ENCODE peak calls at places on chromosome 17, in eight cellular contexts. L, T, B, W, R, Z, K and F are unnamed samples.

GRCh38 chr17:82216301-82217119 is 3.9 kb upstream of the CCDC57 start:
- DNase-seq in Z (peak), R (peak), W (peak), T (peak), B (peak), K (peak), L (no peak), F (peak)

GRCh38 chr17:50867856-50868438 is 1.8 kb upstream of the TOB1 start:
- DNase-seq in K (no peak), L (no peak), T (no peak), Z (no peak), W (no peak), B (no peak), R (no peak), F (no peak)

GRCh38 chr17:80252871-80253270 is 7.8 kb upstream of the RNF213 start:
- DNase-seq in W (peak), L (peak), T (no peak), K (peak), R (peak), B (no peak), Z (peak), F (peak)

GRCh38 chr17:49576906-49577650 is 1.4 kb downstream of the NXPH3 start:
- DNase-seq in W (no peak), B (no peak), R (no peak), Z (no peak), T (no peak), L (no peak), K (no peak), F (no peak)

GRCh38 chr17:1108810-1109605 is 70.8 kb downstream of the ABR start:
- DNase-seq in Z (no peak), T (peak), W (peak), K (peak), B (no peak), L (peak), R (no peak), F (peak)

GRCh38 chr17:47262586-47262985 is 9.0 kb downstream of the ITGB3 start:
- DNase-seq in Z (no peak), K (no peak), R (no peak), L (no peak), B (no peak), W (no peak), T (no peak), F (no peak)

GRCh38 chr17:77571562-77571981 is 386.9 kb upstream of the TNRC6C start:
- DNase-seq in R (no peak), Z (no peak), T (no peak), W (no peak), B (no peak), K (no peak), L (peak), F (no peak)

GRCh38 chr17:56833023-56833811 is 503 bp downstream of the C17orf67 start:
- DNase-seq in T (peak), L (peak), Z (peak), W (peak), R (peak), K (peak), B (peak), F (peak)

GRCh38 chr17:50532452-50533024 is at the start of gene EPN3:
- DNase-seq in W (no peak), L (no peak), K (no peak), R (no peak), Z (no peak), B (no peak), T (no peak), F (peak)

GRCh38 chr17:4940625-4941021 is 555 bp downstream of the RNF167 start:
- DNase-seq in W (no peak), Z (no peak), L (no peak), K (no peak), R (no peak), T (no peak), B (no peak), F (no peak)

GRCh38 chr17:8420041-8420934 is 15.4 kb upstream of the NDEL1 start:
- DNase-seq in L (no peak), W (peak), T (peak), R (no peak), K (no peak), Z (no peak), B (no peak), F (no peak)

GRCh38 chr17:28960256-28961106 is 9.2 kb upstream of the PHF12 start:
- DNase-seq in T (no peak), K (no peak), R (no peak), W (no peak), L (no peak), Z (no peak), B (no peak), F (no peak)

GRCh38 chr17:29720471-29720990 is 97.8 kb upstream of the CORO6 start:
- DNase-seq in B (no peak), T (no peak), K (no peak), L (no peak), W (no peak), Z (no peak), R (no peak), F (no peak)

GRCh38 chr17:78723001-78723796 is 58.9 kb downstream of the CYTH1 start:
- DNase-seq in K (peak), L (no peak), W (no peak), T (no peak), R (no peak), B (no peak), Z (no peak), F (no peak)

GRCh38 chr17:60075981-60076380 is 2.7 kb downstream of the HEATR6 start:
- DNase-seq in L (no peak), T (no peak), B (no peak), R (no peak), K (no peak), W (no peak), Z (no peak), F (no peak)

GRCh38 chr17:55614061-55614460 is 102.8 kb upstream of the SMIM36 start:
- DNase-seq in R (no peak), Z (no peak), T (no peak), B (no peak), K (no peak), L (no peak), W (no peak), F (no peak)

GRCh38 chr17:49244839-49245238 is 14.3 kb upstream of the PHOSPHO1 start:
- DNase-seq in T (no peak), R (no peak), L (no peak), W (no peak), K (no peak), Z (no peak), B (no peak), F (no peak)

GRCh38 chr17:17811381-17812210 is 25.2 kb downstream of the SREBF1 start:
- DNase-seq in T (no peak), K (no peak), W (peak), B (no peak), R (no peak), L (no peak), Z (no peak), F (no peak)